ENCODE peak calls at places on chromosomes 16 and 17, in four cellular contexts. One of them, this sample, is unnamed.

GRCh38 chr17:48596735-48597491 is 3.3 kb upstream of the HOXB5 start:
- DNase-seq in activated B cell treated with CpG ODN at 0.5 μM for 24 hours: no peak
- DNase-seq in uterus: no peak
- DNase-seq in HL-60: no peak
- DNase-seq in this sample: no peak

GRCh38 chr17:1002412-1002753 is 5.5 kb downstream of the TIMM22 start:
- DNase-seq in HL-60: no peak
- DNase-seq in uterus: no peak
- DNase-seq in activated B cell treated with CpG ODN at 0.5 μM for 24 hours: no peak
- DNase-seq in this sample: no peak

GRCh38 chr16:26859086-26859485 is 207.6 kb upstream of the C16orf82 start:
- DNase-seq in HL-60: no peak
- DNase-seq in activated B cell treated with CpG ODN at 0.5 μM for 24 hours: no peak
- DNase-seq in uterus: no peak
- DNase-seq in this sample: no peak

GRCh38 chr17:29176500-29177351 is 3.5 kb downstream of the MYO18A start:
- DNase-seq in activated B cell treated with CpG ODN at 0.5 μM for 24 hours: peak
- DNase-seq in HL-60: peak
- DNase-seq in uterus: peak
- DNase-seq in this sample: peak

GRCh38 chr17:69300222-69300621 is 26.7 kb downstream of the ABCA5 start:
- DNase-seq in HL-60: peak
- DNase-seq in uterus: no peak
- DNase-seq in activated B cell treated with CpG ODN at 0.5 μM for 24 hours: no peak
- DNase-seq in this sample: no peak

GRCh38 chr16:89453662-89454321 is 36.6 kb downstream of the ANKRD11 start:
- DNase-seq in uterus: no peak
- DNase-seq in activated B cell treated with CpG ODN at 0.5 μM for 24 hours: no peak
- DNase-seq in HL-60: no peak
- DNase-seq in this sample: no peak

GRCh38 chr17:37506678-37507077 is 17.0 kb downstream of the DUSP14 start:
- DNase-seq in HL-60: peak
- DNase-seq in uterus: no peak
- DNase-seq in activated B cell treated with CpG ODN at 0.5 μM for 24 hours: no peak
- DNase-seq in this sample: no peak

GRCh38 chr16:72202014-72202413 is 30.1 kb upstream of the PMFBP1 start:
- DNase-seq in uterus: no peak
- DNase-seq in activated B cell treated with CpG ODN at 0.5 μM for 24 hours: no peak
- DNase-seq in HL-60: no peak
- DNase-seq in this sample: no peak

GRCh38 chr16:48450367-48450766 is 65.2 kb upstream of the SIAH1 start:
- DNase-seq in HL-60: no peak
- DNase-seq in uterus: no peak
- DNase-seq in activated B cell treated with CpG ODN at 0.5 μM for 24 hours: no peak
- DNase-seq in this sample: no peak

GRCh38 chr16:12305847-12306246 is 329.3 kb downstream of the SNX29 start:
- DNase-seq in activated B cell treated with CpG ODN at 0.5 μM for 24 hours: no peak
- DNase-seq in uterus: no peak
- DNase-seq in HL-60: no peak
- DNase-seq in this sample: no peak

GRCh38 chr17:80210348-80211108 is 9.6 kb downstream of the SGSH start:
- DNase-seq in uterus: no peak
- DNase-seq in HL-60: no peak
- DNase-seq in activated B cell treated with CpG ODN at 0.5 μM for 24 hours: no peak
- DNase-seq in this sample: no peak

GRCh38 chr17:306536-307294 is 45.9 kb downstream of the RPH3AL start:
- DNase-seq in uterus: no peak
- DNase-seq in activated B cell treated with CpG ODN at 0.5 μM for 24 hours: no peak
- DNase-seq in HL-60: no peak
- DNase-seq in this sample: no peak

GRCh38 chr17:4940625-4941021 is 555 bp downstream of the RNF167 start:
- DNase-seq in HL-60: peak
- DNase-seq in activated B cell treated with CpG ODN at 0.5 μM for 24 hours: no peak
- DNase-seq in uterus: no peak
- DNase-seq in this sample: no peak

GRCh38 chr17:30380106-30380420 is 1.3 kb downstream of the CPD start:
- DNase-seq in uterus: no peak
- DNase-seq in activated B cell treated with CpG ODN at 0.5 μM for 24 hours: no peak
- DNase-seq in HL-60: no peak
- DNase-seq in this sample: no peak

GRCh38 chr16:83772806-83773205 is 35.0 kb upstream of the HSBP1 start:
- DNase-seq in uterus: no peak
- DNase-seq in activated B cell treated with CpG ODN at 0.5 μM for 24 hours: no peak
- DNase-seq in HL-60: no peak
- DNase-seq in this sample: no peak

GRCh38 chr16:14186007-14186953 is 115.2 kb downstream of the MRTFB start:
- DNase-seq in HL-60: no peak
- DNase-seq in uterus: peak
- DNase-seq in activated B cell treated with CpG ODN at 0.5 μM for 24 hours: no peak
- DNase-seq in this sample: no peak

GRCh38 chr17:290121-290521 is 62.5 kb downstream of the RPH3AL start:
- DNase-seq in HL-60: no peak
- DNase-seq in activated B cell treated with CpG ODN at 0.5 μM for 24 hours: no peak
- DNase-seq in uterus: no peak
- DNase-seq in this sample: no peak

GRCh38 chr17:42179911-42180410 is 981 bp downstream of the KCNH4 start:
- DNase-seq in uterus: peak
- DNase-seq in activated B cell treated with CpG ODN at 0.5 μM for 24 hours: peak
- DNase-seq in HL-60: peak
- DNase-seq in this sample: no peak

GRCh38 chr17:68450391-68450790 is 6.9 kb downstream of the WIPI1 start:
- DNase-seq in activated B cell treated with CpG ODN at 0.5 μM for 24 hours: no peak
- DNase-seq in uterus: no peak
- DNase-seq in HL-60: no peak
- DNase-seq in this sample: no peak

GRCh38 chr16:66227766-66228530 is 138.5 kb upstream of the CDH5 start:
- DNase-seq in HL-60: peak
- DNase-seq in activated B cell treated with CpG ODN at 0.5 μM for 24 hours: no peak
- DNase-seq in uterus: no peak
- DNase-seq in this sample: peak

GRCh38 chr17:27980035-27980434 is 62.4 kb upstream of the NLK start:
- DNase-seq in uterus: no peak
- DNase-seq in activated B cell treated with CpG ODN at 0.5 μM for 24 hours: no peak
- DNase-seq in HL-60: no peak
- DNase-seq in this sample: no peak

GRCh38 chr17:79821331-79822095 is 17.7 kb downstream of the CBX4 start:
- DNase-seq in activated B cell treated with CpG ODN at 0.5 μM for 24 hours: no peak
- DNase-seq in uterus: no peak
- DNase-seq in HL-60: no peak
- DNase-seq in this sample: no peak

GRCh38 chr16:2532494-2533141 is 1.4 kb upstream of the CEMP1 start:
- DNase-seq in uterus: peak
- DNase-seq in HL-60: peak
- DNase-seq in activated B cell treated with CpG ODN at 0.5 μM for 24 hours: peak
- DNase-seq in this sample: no peak

GRCh38 chr17:17575360-17576251 is 15.9 kb downstream of the PEMT start:
- DNase-seq in activated B cell treated with CpG ODN at 0.5 μM for 24 hours: no peak
- DNase-seq in uterus: peak
- DNase-seq in HL-60: no peak
- DNase-seq in this sample: no peak

GRCh38 chr16:47358816-47359215 is 102.0 kb downstream of the ITFG1 start:
- DNase-seq in activated B cell treated with CpG ODN at 0.5 μM for 24 hours: no peak
- DNase-seq in HL-60: no peak
- DNase-seq in uterus: no peak
- DNase-seq in this sample: no peak

GRCh38 chr16:46573008-46573833 is 48.0 kb downstream of the SHCBP1 start:
- DNase-seq in activated B cell treated with CpG ODN at 0.5 μM for 24 hours: no peak
- DNase-seq in uterus: no peak
- DNase-seq in HL-60: no peak
- DNase-seq in this sample: no peak

GRCh38 chr16:12313902-12314621 is 337.5 kb downstream of the SNX29 start:
- DNase-seq in HL-60: no peak
- DNase-seq in uterus: no peak
- DNase-seq in activated B cell treated with CpG ODN at 0.5 μM for 24 hours: no peak
- DNase-seq in this sample: no peak

GRCh38 chr16:47664653-47665325 is 203.7 kb downstream of the PHKB start:
- DNase-seq in uterus: no peak
- DNase-seq in HL-60: no peak
- DNase-seq in activated B cell treated with CpG ODN at 0.5 μM for 24 hours: no peak
- DNase-seq in this sample: no peak

GRCh38 chr17:11336290-11336995 is 95.4 kb downstream of the SHISA6 start:
- DNase-seq in uterus: no peak
- DNase-seq in HL-60: no peak
- DNase-seq in activated B cell treated with CpG ODN at 0.5 μM for 24 hours: no peak
- DNase-seq in this sample: no peak

GRCh38 chr16:85461814-85462404 is 151.2 kb upstream of the GSE1 start:
- DNase-seq in activated B cell treated with CpG ODN at 0.5 μM for 24 hours: no peak
- DNase-seq in uterus: peak
- DNase-seq in HL-60: no peak
- DNase-seq in this sample: no peak

GRCh38 chr17:74206332-74206818 is 2.9 kb downstream of the RPL38 start:
- DNase-seq in HL-60: no peak
- DNase-seq in uterus: no peak
- DNase-seq in activated B cell treated with CpG ODN at 0.5 μM for 24 hours: no peak
- DNase-seq in this sample: no peak

GRCh38 chr17:39591958-39592954 is 15.5 kb downstream of the NEUROD2 start:
- DNase-seq in activated B cell treated with CpG ODN at 0.5 μM for 24 hours: no peak
- DNase-seq in HL-60: no peak
- DNase-seq in uterus: no peak
- DNase-seq in this sample: no peak

GRCh38 chr16:68200120-68200783 is 35.7 kb downstream of the ESRP2 start:
- DNase-seq in uterus: no peak
- DNase-seq in activated B cell treated with CpG ODN at 0.5 μM for 24 hours: no peak
- DNase-seq in HL-60: no peak
- DNase-seq in this sample: no peak

GRCh38 chr16:68194263-68194662 is 41.7 kb downstream of the ESRP2 start:
- DNase-seq in HL-60: no peak
- DNase-seq in uterus: no peak
- DNase-seq in activated B cell treated with CpG ODN at 0.5 μM for 24 hours: no peak
- DNase-seq in this sample: no peak

GRCh38 chr16:68197250-68197649 is 38.7 kb downstream of the ESRP2 start:
- DNase-seq in HL-60: no peak
- DNase-seq in activated B cell treated with CpG ODN at 0.5 μM for 24 hours: no peak
- DNase-seq in uterus: no peak
- DNase-seq in this sample: no peak
- TF ChIP-seq CTCF in HL-60: no peak
- TF ChIP-seq CTCF in activated B cell treated with CpG ODN at 0.5 μM for 24 hours: no peak
- TF ChIP-seq CTCF in uterus: no peak
- TF ChIP-seq CTCF in this sample: no peak

GRCh38 chr17:63533433-63534077 is 10.4 kb downstream of the KCNH6 start:
- DNase-seq in uterus: no peak
- DNase-seq in HL-60: no peak
- DNase-seq in activated B cell treated with CpG ODN at 0.5 μM for 24 hours: no peak
- DNase-seq in this sample: no peak

GRCh38 chr17:63534078-63534570 is 11.0 kb downstream of the KCNH6 start:
- DNase-seq in activated B cell treated with CpG ODN at 0.5 μM for 24 hours: no peak
- DNase-seq in uterus: no peak
- DNase-seq in HL-60: no peak
- DNase-seq in this sample: no peak

GRCh38 chr17:63530557-63531021 is 7.4 kb downstream of the KCNH6 start:
- DNase-seq in uterus: no peak
- DNase-seq in HL-60: no peak
- DNase-seq in activated B cell treated with CpG ODN at 0.5 μM for 24 hours: no peak
- DNase-seq in this sample: no peak

GRCh38 chr17:63529711-63530556 is 6.8 kb downstream of the KCNH6 start:
- DNase-seq in activated B cell treated with CpG ODN at 0.5 μM for 24 hours: no peak
- DNase-seq in uterus: no peak
- DNase-seq in HL-60: no peak
- DNase-seq in this sample: peak

DNA sequence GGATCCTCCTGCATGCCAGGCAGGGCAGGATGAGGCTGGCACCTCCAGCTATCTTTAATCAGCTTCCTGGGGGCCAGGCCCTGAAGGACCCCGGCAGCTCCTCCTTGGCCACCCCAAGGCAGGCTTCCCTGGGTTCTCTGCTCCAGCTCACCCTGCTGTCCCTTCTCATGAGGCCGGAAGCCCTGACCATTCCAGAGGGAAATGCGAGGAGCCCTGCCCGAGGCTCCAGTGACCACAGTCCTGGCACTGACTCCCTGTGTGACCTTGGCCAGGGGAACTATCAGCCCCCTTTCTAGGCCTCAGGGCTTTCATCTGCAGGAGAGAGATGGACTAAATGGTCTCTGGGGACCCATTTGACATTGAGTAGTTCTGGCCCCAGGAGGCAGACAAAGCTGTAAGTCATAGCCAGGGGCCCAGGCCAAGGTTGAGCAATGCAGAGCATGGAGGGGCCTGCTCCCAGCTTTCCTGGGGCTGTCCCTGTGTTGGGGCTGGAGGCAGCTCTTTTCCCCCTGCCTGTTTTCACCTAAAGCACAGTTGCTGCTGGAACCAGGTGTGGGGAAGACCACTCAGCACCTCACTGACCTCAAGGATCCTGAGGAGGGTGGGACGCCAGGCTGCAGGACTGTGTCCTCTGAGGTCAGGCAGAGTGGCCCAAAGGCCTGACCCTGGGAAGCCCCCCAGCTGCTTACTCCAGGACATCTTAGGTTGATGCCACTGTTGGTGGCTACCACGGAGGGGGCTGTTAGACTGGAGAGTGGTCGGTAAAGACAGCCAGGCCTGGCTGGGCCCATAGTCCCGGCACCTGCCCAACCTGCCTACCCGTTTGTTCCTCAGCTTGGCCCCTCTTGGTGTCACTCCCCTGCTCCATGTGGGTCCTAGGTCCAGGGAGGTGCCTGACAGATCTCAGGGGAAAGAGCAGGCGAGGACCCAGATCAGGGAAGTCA is 8.1 kb downstream of the KCNH6 start:
- DNase-seq in HL-60: no peak
- DNase-seq in uterus: no peak
- DNase-seq in activated B cell treated with CpG ODN at 0.5 μM for 24 hours: no peak
- DNase-seq in this sample: no peak
- TF ChIP-seq CTCF in HL-60: no peak
- TF ChIP-seq CTCF in uterus: no peak
- TF ChIP-seq CTCF in activated B cell treated with CpG ODN at 0.5 μM for 24 hours: no peak
- TF ChIP-seq CTCF in this sample: no peak

DNA sequence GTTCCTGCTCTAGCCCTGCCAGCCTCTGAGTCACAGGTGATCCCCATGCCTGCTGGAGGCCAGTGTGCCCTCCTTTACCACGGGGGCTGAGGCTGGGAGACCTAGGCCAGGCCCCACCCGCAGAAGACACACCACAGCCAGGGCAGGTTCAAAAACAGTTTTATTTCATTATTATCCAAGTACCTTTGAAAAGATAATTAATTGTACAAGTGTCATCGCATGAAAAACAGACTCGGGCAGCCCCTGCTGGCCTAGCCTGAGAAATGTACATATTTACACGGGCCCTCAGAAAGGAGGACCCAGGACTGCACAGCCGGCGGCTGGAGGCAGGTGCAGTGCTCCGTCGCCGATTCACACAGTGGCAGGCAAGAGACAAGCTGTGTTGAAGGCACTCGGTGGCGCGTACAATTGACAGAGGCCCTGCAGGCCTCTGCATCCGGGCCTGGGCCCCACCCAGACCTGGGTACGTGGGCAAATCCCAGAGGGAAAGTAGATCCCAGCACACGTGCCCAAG is 4.4 kb downstream of the PDIA2 start:
- DNase-seq in HL-60: no peak
- DNase-seq in uterus: no peak
- DNase-seq in activated B cell treated with CpG ODN at 0.5 μM for 24 hours: no peak
- DNase-seq in this sample: no peak
- TF ChIP-seq CTCF in HL-60: no peak
- TF ChIP-seq CTCF in uterus: no peak
- TF ChIP-seq CTCF in activated B cell treated with CpG ODN at 0.5 μM for 24 hours: no peak
- TF ChIP-seq CTCF in this sample: peak

GRCh38 chr16:30491229-30491628 is 18.7 kb downstream of the ITGAL start:
- DNase-seq in activated B cell treated with CpG ODN at 0.5 μM for 24 hours: no peak
- DNase-seq in HL-60: no peak
- DNase-seq in uterus: no peak
- DNase-seq in this sample: no peak
- TF ChIP-seq CTCF in activated B cell treated with CpG ODN at 0.5 μM for 24 hours: no peak
- TF ChIP-seq CTCF in HL-60: no peak
- TF ChIP-seq CTCF in uterus: no peak
- TF ChIP-seq CTCF in this sample: no peak

This sample was measured in D721Med.